ENCODE peak calls at places on chromosome X, in six cellular contexts. One of them, this sample, is unnamed.

GRCh38 chrX:1610166-1610565 is 4.7 kb upstream of the ASMT start:
- DNase-seq in BE2C: no peak
- DNase-seq in BJ: no peak
- DNase-seq in endothelial cell: no peak
- DNase-seq in lower leg skin: no peak
- DNase-seq in choroid plexus epithelial cell: no peak
- DNase-seq in this sample: no peak

GRCh38 chrX:12979630-12980015 is 4.7 kb downstream of the TMSB4X start:
- DNase-seq in BE2C: no peak
- DNase-seq in lower leg skin: no peak
- DNase-seq in choroid plexus epithelial cell: peak; percentile 71
- DNase-seq in BJ: no peak
- DNase-seq in endothelial cell: no peak
- DNase-seq in this sample: no peak

GRCh38 chrX:41530082-41530481 is 82.9 kb downstream of the NYX start:
- DNase-seq in BJ: no peak
- DNase-seq in endothelial cell: no peak
- DNase-seq in BE2C: no peak
- DNase-seq in choroid plexus epithelial cell: no peak
- DNase-seq in lower leg skin: no peak
- DNase-seq in this sample: no peak

GRCh38 chrX:74421181-74422028 is at the start of gene SLC16A2:
- DNase-seq in BJ: peak; percentile 35
- DNase-seq in endothelial cell: peak; percentile 52
- DNase-seq in lower leg skin: peak; percentile 92
- DNase-seq in choroid plexus epithelial cell: peak; percentile 71
- DNase-seq in BE2C: peak; percentile 64
- DNase-seq in this sample: peak; percentile 80

GRCh38 chrX:100263650-100264049 is 146.4 kb downstream of the PCDH19 start:
- DNase-seq in BJ: no peak
- DNase-seq in choroid plexus epithelial cell: no peak
- DNase-seq in lower leg skin: no peak
- DNase-seq in endothelial cell: no peak
- DNase-seq in BE2C: no peak
- DNase-seq in this sample: no peak

GRCh38 chrX:20538974-20539373 is 272.3 kb upstream of the RPS6KA3 start:
- DNase-seq in lower leg skin: no peak
- DNase-seq in endothelial cell: no peak
- DNase-seq in choroid plexus epithelial cell: no peak
- DNase-seq in BJ: no peak
- DNase-seq in BE2C: no peak
- DNase-seq in this sample: no peak

GRCh38 chrX:142149919-142150318 is 55.2 kb downstream of the MAGEC2 start:
- DNase-seq in lower leg skin: no peak
- DNase-seq in endothelial cell: no peak
- DNase-seq in BE2C: no peak
- DNase-seq in choroid plexus epithelial cell: no peak
- DNase-seq in BJ: no peak
- DNase-seq in this sample: no peak

GRCh38 chrX:131985526-131986049 is 37.5 kb upstream of the STK26 start:
- DNase-seq in lower leg skin: no peak
- DNase-seq in endothelial cell: no peak
- DNase-seq in BE2C: no peak
- DNase-seq in choroid plexus epithelial cell: no peak
- DNase-seq in BJ: no peak
- DNase-seq in this sample: no peak

GRCh38 chrX:40871385-40872082 is 136.2 kb upstream of the MED14 start:
- DNase-seq in endothelial cell: no peak
- DNase-seq in BJ: no peak
- DNase-seq in lower leg skin: no peak
- DNase-seq in BE2C: no peak
- DNase-seq in choroid plexus epithelial cell: peak; percentile 69
- DNase-seq in this sample: no peak

GRCh38 chrX:13994104-13994503 is 35.6 kb downstream of the GEMIN8 start:
- DNase-seq in BJ: no peak
- DNase-seq in BE2C: no peak
- DNase-seq in lower leg skin: no peak
- DNase-seq in endothelial cell: no peak
- DNase-seq in choroid plexus epithelial cell: no peak
- DNase-seq in this sample: no peak

GRCh38 chrX:74438771-74439170 is 17.5 kb downstream of the SLC16A2 start:
- DNase-seq in choroid plexus epithelial cell: no peak
- DNase-seq in BJ: no peak
- DNase-seq in endothelial cell: no peak
- DNase-seq in BE2C: no peak
- DNase-seq in lower leg skin: no peak
- DNase-seq in this sample: no peak

GRCh38 chrX:68455151-68455510 is 21.8 kb upstream of the OPHN1 start:
- DNase-seq in choroid plexus epithelial cell: no peak
- DNase-seq in endothelial cell: no peak
- DNase-seq in BJ: no peak
- DNase-seq in BE2C: no peak
- DNase-seq in lower leg skin: no peak
- DNase-seq in this sample: no peak

GRCh38 chrX:103864886-103865534 is 33.0 kb upstream of the RAB9B start:
- DNase-seq in BJ: no peak
- DNase-seq in choroid plexus epithelial cell: peak; percentile 24
- DNase-seq in BE2C: no peak
- DNase-seq in lower leg skin: no peak
- DNase-seq in endothelial cell: no peak
- DNase-seq in this sample: no peak

GRCh38 chrX:54758114-54759055 is 39.7 kb downstream of the ITIH6 start:
- DNase-seq in BJ: no peak
- DNase-seq in BE2C: no peak
- DNase-seq in endothelial cell: no peak
- DNase-seq in lower leg skin: no peak
- DNase-seq in choroid plexus epithelial cell: no peak
- DNase-seq in this sample: no peak

GRCh38 chrX:96140796-96141195 is 543.8 kb upstream of the DIAPH2 start:
- DNase-seq in choroid plexus epithelial cell: no peak
- DNase-seq in endothelial cell: no peak
- DNase-seq in BJ: no peak
- DNase-seq in BE2C: no peak
- DNase-seq in lower leg skin: no peak
- DNase-seq in this sample: no peak

GRCh38 chrX:151416521-151417048 is 19.6 kb downstream of the VMA21 start:
- DNase-seq in endothelial cell: no peak
- DNase-seq in BE2C: no peak
- DNase-seq in BJ: no peak
- DNase-seq in lower leg skin: no peak
- DNase-seq in choroid plexus epithelial cell: no peak
- DNase-seq in this sample: no peak

GRCh38 chrX:76987381-76987780 is 459.8 kb upstream of the FGF16 start:
- DNase-seq in lower leg skin: no peak
- DNase-seq in BE2C: no peak
- DNase-seq in BJ: no peak
- DNase-seq in choroid plexus epithelial cell: no peak
- DNase-seq in endothelial cell: no peak
- DNase-seq in this sample: peak; percentile 26

GRCh38 chrX:43758044-43758443 is 101.9 kb downstream of the MAOA start:
- DNase-seq in BJ: no peak
- DNase-seq in choroid plexus epithelial cell: no peak
- DNase-seq in endothelial cell: no peak
- DNase-seq in BE2C: no peak
- DNase-seq in lower leg skin: no peak
- DNase-seq in this sample: no peak

GRCh38 chrX:72554448-72555140 is 18.0 kb downstream of the HDAC8 start:
- DNase-seq in BJ: no peak
- DNase-seq in endothelial cell: peak; percentile 20
- DNase-seq in lower leg skin: no peak
- DNase-seq in BE2C: peak; percentile 69
- DNase-seq in choroid plexus epithelial cell: peak; percentile 56
- DNase-seq in this sample: peak; percentile 32

GRCh38 chrX:94256396-94256795 is 582.4 kb downstream of the FAM133A start:
- DNase-seq in lower leg skin: no peak
- DNase-seq in BJ: no peak
- DNase-seq in BE2C: no peak
- DNase-seq in choroid plexus epithelial cell: no peak
- DNase-seq in endothelial cell: no peak
- DNase-seq in this sample: no peak

GRCh38 chrX:20019672-20020365 is 29.0 kb upstream of the BCLAF3 start:
- DNase-seq in BE2C: no peak
- DNase-seq in choroid plexus epithelial cell: no peak
- DNase-seq in lower leg skin: no peak
- DNase-seq in endothelial cell: no peak
- DNase-seq in BJ: no peak
- DNase-seq in this sample: no peak

GRCh38 chrX:106039920-106040319 is 1.4 kb upstream of the SERPINA7 start:
- DNase-seq in endothelial cell: no peak
- DNase-seq in BE2C: no peak
- DNase-seq in choroid plexus epithelial cell: peak; percentile 20
- DNase-seq in lower leg skin: no peak
- DNase-seq in BJ: no peak
- DNase-seq in this sample: no peak

GRCh38 chrX:65522739-65523372 is 11.7 kb downstream of the LAS1L start:
- DNase-seq in BE2C: no peak
- DNase-seq in lower leg skin: no peak
- DNase-seq in endothelial cell: no peak
- DNase-seq in BJ: no peak
- DNase-seq in choroid plexus epithelial cell: peak; percentile 81
- DNase-seq in this sample: no peak

GRCh38 chrX:48826135-48826875 is at the start of gene ERAS:
- DNase-seq in BJ: no peak
- DNase-seq in endothelial cell: no peak
- DNase-seq in lower leg skin: no peak
- DNase-seq in choroid plexus epithelial cell: no peak
- DNase-seq in BE2C: no peak
- DNase-seq in this sample: no peak

GRCh38 chrX:107826286-107827136 is 845 bp downstream of the MID2 start:
- DNase-seq in BJ: no peak
- DNase-seq in choroid plexus epithelial cell: peak; percentile 56
- DNase-seq in endothelial cell: peak; percentile 22
- DNase-seq in lower leg skin: no peak
- DNase-seq in BE2C: peak; percentile 28
- DNase-seq in this sample: peak; percentile 51

GRCh38 chrX:10769165-10769564 is 148.8 kb upstream of the MID1 start:
- DNase-seq in BJ: no peak
- DNase-seq in lower leg skin: no peak
- DNase-seq in endothelial cell: no peak
- DNase-seq in BE2C: no peak
- DNase-seq in choroid plexus epithelial cell: peak; percentile 59
- DNase-seq in this sample: no peak
- TF ChIP-seq CTCF in BJ: peak; percentile 50
- TF ChIP-seq CTCF in lower leg skin: no peak
- TF ChIP-seq CTCF in endothelial cell: no peak
- TF ChIP-seq CTCF in BE2C: peak; percentile 61
- TF ChIP-seq CTCF in choroid plexus epithelial cell: peak; percentile 55
- TF ChIP-seq CTCF in this sample: peak; percentile 35

DNA sequence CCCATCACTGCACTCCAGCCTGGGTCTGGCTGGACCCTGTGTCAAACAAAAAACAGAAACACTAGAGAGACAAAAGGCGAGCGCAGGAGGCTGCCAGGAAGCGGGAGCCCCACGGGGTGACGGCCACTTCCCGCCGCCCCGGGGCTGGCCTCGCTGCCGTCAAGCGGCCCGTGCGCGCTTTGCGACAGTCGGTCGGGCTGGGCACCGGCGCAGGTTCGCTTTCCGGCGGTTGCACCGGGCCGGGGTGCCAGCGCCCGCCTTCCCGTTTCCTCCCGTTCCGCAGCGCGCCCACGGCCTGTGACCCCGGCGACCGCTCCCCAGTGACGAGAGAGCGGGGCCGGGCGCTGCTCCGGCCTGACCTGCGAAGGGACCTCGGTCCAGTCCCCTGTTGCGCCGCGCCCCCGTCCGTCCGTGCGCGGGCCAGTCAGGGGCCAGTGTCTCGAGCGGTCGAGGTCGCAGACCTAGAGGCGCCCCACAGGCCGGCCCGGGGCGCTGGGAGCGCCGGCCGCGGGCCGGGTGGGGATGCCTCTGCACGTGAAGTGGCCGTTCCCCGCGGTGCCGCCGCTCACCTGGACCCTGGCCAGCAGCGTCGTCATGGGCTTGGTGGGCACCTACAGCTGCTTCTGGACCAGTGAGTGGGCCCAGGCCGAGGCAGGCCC is at the start of gene TAFAZZIN:
- DNase-seq in BJ: no peak
- DNase-seq in lower leg skin: peak; percentile 92
- DNase-seq in BE2C: peak; percentile 79
- DNase-seq in endothelial cell: peak; percentile 71
- DNase-seq in choroid plexus epithelial cell: peak; percentile 55
- DNase-seq in this sample: peak; percentile 77
- TF ChIP-seq CTCF in BJ: no peak
- TF ChIP-seq CTCF in lower leg skin: no peak
- TF ChIP-seq CTCF in BE2C: no peak
- TF ChIP-seq CTCF in endothelial cell: no peak
- TF ChIP-seq CTCF in choroid plexus epithelial cell: no peak
- TF ChIP-seq CTCF in this sample: no peak

GRCh38 chrX:114712466-114712865 is 128.6 kb downstream of the HTR2C start:
- DNase-seq in BE2C: no peak
- DNase-seq in endothelial cell: no peak
- DNase-seq in BJ: no peak
- DNase-seq in choroid plexus epithelial cell: no peak
- DNase-seq in lower leg skin: no peak
- DNase-seq in this sample: no peak

DNA sequence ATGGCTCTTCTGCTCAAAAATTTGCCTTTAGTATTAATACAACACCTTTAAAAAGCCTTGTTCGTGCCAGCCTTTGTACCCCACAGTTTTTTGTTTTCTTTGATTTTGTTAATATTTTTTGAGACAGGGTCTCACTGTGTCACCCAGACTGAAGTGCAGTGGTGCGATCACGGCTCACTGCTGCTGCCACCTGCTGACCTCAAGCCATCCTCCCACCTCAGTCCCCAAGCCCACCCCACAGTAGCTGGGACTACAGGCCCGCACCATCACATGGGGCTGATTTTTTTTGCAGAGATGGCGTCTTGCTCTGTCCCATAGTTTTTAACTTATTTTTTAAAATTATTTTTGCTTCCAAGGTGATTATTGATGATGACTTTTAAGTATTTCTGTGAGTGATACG is 134.0 kb downstream of the HTR2C start:
- DNase-seq in choroid plexus epithelial cell: peak; percentile 0
- DNase-seq in BJ: no peak
- DNase-seq in endothelial cell: no peak
- DNase-seq in BE2C: peak; percentile 38
- DNase-seq in lower leg skin: no peak
- DNase-seq in this sample: no peak
- TF ChIP-seq CTCF in choroid plexus epithelial cell: peak; percentile 29
- TF ChIP-seq CTCF in BJ: no peak
- TF ChIP-seq CTCF in endothelial cell: no peak
- TF ChIP-seq CTCF in BE2C: peak; percentile 59
- TF ChIP-seq CTCF in lower leg skin: no peak
- TF ChIP-seq CTCF in this sample: no peak

DNA sequence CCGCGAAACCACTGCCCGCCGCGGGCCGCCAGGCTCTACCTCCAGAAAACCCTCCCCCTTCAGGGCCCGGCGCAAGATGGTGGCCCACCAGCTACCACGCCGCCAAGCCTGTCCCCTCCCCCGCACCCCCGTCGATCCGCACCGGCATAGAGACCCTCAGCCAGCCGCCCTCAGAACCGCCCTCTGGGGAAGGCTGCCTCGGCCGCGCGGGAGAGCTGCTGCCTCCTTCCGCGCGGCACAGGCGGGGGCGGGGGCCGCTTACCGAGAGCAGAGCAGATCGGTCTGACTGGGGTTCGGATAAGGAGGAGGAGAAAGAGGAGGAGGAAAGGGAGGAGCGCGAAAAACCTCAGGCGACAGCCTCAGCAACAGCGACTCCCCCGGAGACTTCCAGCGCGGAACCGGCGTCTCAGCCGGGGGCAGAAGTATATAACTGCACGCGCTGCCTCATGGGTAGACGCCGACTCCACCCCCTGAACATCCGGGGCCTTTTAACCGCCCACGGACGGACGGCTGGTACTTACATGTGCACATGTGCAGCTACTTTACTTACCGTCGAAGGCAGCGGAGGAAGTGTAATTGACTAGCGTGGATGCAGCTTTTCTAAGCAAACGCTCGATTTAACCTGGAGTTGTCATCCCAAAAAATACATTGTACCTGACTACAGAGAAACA is at the start of gene ZNF280C:
- DNase-seq in lower leg skin: peak; percentile 96
- DNase-seq in endothelial cell: peak; percentile 74
- DNase-seq in BE2C: peak; percentile 92
- DNase-seq in choroid plexus epithelial cell: peak; percentile 96
- DNase-seq in BJ: peak; percentile 74
- DNase-seq in this sample: peak; percentile 89
- TF ChIP-seq CTCF in lower leg skin: no peak
- TF ChIP-seq CTCF in endothelial cell: no peak
- TF ChIP-seq CTCF in BE2C: peak; percentile 22
- TF ChIP-seq CTCF in choroid plexus epithelial cell: peak; percentile 49
- TF ChIP-seq CTCF in BJ: peak; percentile 52
- TF ChIP-seq CTCF in this sample: no peak

This sample was measured in glutamatergic neuron.